ENCODE peak calls at places on chromosomes 13 and 19, in seven cellular contexts. T is K562, L is HCT116, R is GM12878, D is SK-N-SH, X is H1, Q is HepG2. N is an unnamed sample.

GRCh38 chr19:16888629-16889371 is at the start of gene F2RL3:
- DNase-seq in T (peak; percentile 73), Q (no peak), D (peak; percentile 71), R (no peak), L (no peak), X (no peak), N (no peak)

GRCh38 chr19:3665681-3666544 is 34.4 kb downstream of the PIP5K1C start:
- DNase-seq in R (no peak), Q (peak; percentile 13), X (no peak), D (peak; percentile 96), L (no peak), T (peak; percentile 87), N (peak; percentile 80)

GRCh38 chr19:29690842-29691241 is 24.2 kb downstream of the C19orf12 start:
- DNase-seq in T (peak; percentile 82), R (no peak), Q (peak; percentile 67), X (no peak), D (no peak), L (peak; percentile 23), N (peak; percentile 77)

GRCh38 chr13:101289764-101290163 is 126.5 kb downstream of the NALCN start:
- DNase-seq in L (no peak), Q (no peak), D (peak; percentile 79), T (no peak), R (no peak), X (peak; percentile 2), N (no peak)

GRCh38 chr19:58248886-58249285 is 20.2 kb downstream of the ZNF544 start:
- DNase-seq in R (no peak), D (no peak), T (no peak), Q (no peak), L (no peak), X (no peak), N (no peak)

GRCh38 chr13:112442483-112443090 is 66.4 kb downstream of the SPACA7 start:
- DNase-seq in X (no peak), R (no peak), D (peak; percentile 28), T (no peak), L (no peak), Q (no peak), N (no peak)

GRCh38 chr19:16496613-16496983 is 404 bp downstream of the C19orf44 start:
- DNase-seq in R (no peak), D (no peak), L (no peak), T (no peak), Q (no peak), X (no peak), N (no peak)

GRCh38 chr19:14006766-14007562 is 844 bp upstream of the RFX1 start:
- DNase-seq in Q (no peak), X (no peak), R (no peak), T (peak; percentile 80), L (no peak), D (peak; percentile 93), N (no peak)

GRCh38 chr13:58574791-58575190 is 943.2 kb downstream of the PCDH17 start:
- DNase-seq in R (no peak), L (no peak), X (no peak), Q (no peak), T (no peak), D (no peak), N (no peak)

GRCh38 chr19:17125052-17125727 is 49.6 kb downstream of the MYO9B start:
- DNase-seq in Q (no peak), D (no peak), L (no peak), T (no peak), R (peak; percentile 91), X (no peak), N (no peak)

GRCh38 chr13:59865398-59865797 is 298.3 kb downstream of the DIAPH3 start:
- DNase-seq in T (no peak), L (no peak), R (no peak), X (no peak), Q (no peak), D (no peak), N (no peak)

GRCh38 chr13:46392967-46393366 is 5.9 kb upstream of the RUBCNL start:
- DNase-seq in T (no peak), X (no peak), R (no peak), Q (no peak), L (no peak), D (no peak), N (no peak)

GRCh38 chr13:29810145-29810742 is 40.2 kb downstream of the UBL3 start:
- DNase-seq in Q (peak; percentile 5), T (no peak), D (no peak), L (no peak), X (no peak), R (no peak), N (no peak)

GRCh38 chr13:59247166-59247565 is 916.6 kb downstream of the DIAPH3 start:
- DNase-seq in D (no peak), T (no peak), Q (no peak), X (no peak), L (no peak), R (no peak), N (no peak)

GRCh38 chr13:30319130-30319529 is 11.8 kb upstream of the KATNAL1 start:
- DNase-seq in D (no peak), T (no peak), X (no peak), R (no peak), L (no peak), Q (no peak), N (peak; percentile 4)

GRCh38 chr19:3359850-3360493 is 6.4 kb upstream of the NFIC start:
- DNase-seq in T (peak; percentile 81), R (no peak), Q (no peak), X (no peak), D (peak; percentile 87), L (no peak), N (no peak)

GRCh38 chr13:44117351-44117750 is 237.6 kb downstream of the LACC1 start:
- DNase-seq in T (no peak), Q (no peak), R (no peak), X (no peak), L (no peak), D (no peak), N (no peak)

GRCh38 chr13:111518161-111518791 is 197.8 kb downstream of the TEX29 start:
- DNase-seq in X (no peak), T (peak; percentile 10), D (no peak), Q (no peak), L (no peak), R (no peak), N (no peak)

DNA sequence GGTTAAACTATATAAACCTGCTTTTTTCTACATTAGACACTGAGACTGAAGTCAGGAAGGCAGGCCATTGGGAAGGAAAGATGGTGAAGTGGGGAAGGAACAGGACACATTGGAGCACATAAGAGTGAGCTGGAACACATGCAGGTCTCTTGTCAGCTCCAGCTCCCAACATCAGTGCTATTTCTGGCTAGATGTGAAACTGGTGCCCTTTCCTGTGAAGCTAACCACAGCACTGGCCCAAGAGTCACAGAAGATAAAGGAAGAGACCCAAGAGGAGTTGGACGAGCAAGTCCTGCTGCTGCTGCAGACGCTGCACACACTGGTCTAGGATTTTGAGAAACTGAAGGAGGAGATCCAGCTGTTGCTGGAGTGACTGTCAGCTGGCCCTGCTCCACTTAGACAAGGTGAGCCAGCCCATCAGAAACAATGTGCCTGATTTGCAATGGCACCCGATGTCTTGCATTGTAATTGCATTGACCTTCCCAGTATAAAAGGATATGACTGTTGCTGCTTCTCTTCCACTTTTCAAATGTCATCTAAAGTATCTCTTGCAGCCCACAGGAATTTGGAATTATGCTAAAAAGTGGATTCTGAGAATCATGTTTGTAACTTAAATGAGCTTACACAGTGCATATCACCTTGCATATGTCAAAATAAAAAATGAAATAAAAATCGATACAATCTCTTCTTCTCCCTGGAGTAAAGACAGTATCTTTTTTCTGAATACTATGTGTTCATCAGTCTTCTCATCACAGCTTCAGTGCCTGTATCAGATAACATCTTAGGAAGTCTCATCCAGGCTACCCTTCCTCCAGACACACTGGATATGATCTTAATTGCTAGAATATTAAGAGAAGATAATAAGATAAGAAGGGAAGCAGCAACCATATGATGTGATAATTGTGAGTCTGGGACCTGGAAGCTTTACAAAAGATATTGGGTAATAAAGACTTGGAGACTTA is 230.7 kb upstream of the SPRY2 start:
- DNase-seq in D (peak; percentile 30), L (no peak), Q (no peak), R (no peak), T (no peak), X (no peak), N (no peak)
- TF ChIP-seq JUND in D (peak; percentile 41), L (no peak), Q (no peak), R (no peak), T (no peak), X (no peak), N (no peak)

DNA sequence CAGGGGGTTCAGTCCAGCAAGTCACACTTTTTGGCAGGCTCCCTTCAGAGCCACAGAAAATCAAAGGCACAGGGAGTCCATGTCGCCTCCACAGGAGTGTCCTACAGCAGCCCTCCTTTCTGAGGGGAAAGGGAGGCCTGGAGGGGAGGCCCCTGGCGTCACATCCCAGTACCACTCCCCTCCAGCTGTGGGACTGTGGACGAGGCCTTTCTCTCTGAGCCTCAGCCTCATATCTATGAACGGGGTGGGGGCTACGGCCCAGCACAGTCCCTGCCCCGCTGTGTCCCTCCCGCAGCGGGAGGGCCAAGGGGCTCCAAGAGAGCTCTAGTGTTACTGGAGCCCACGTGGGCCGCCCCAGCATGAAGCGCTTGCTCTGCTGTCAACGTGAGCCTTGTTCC is 23.8 kb downstream of the PEPD start:
- DNase-seq in D (peak; percentile 9), L (no peak), Q (no peak), X (no peak), T (no peak), R (no peak), N (no peak)
- TF ChIP-seq JUND in D (no peak), L (no peak), Q (no peak), X (no peak), T (no peak), R (no peak), N (no peak)

GRCh38 chr19:10431254-10431942 is 11.1 kb downstream of the PDE4A start:
- DNase-seq in D (peak; percentile 46), X (no peak), T (peak; percentile 56), R (peak; percentile 61), L (no peak), Q (no peak), N (no peak)
- TF ChIP-seq JUND in D (no peak), X (no peak), T (no peak), R (no peak), L (no peak), Q (no peak), N (no peak)

GRCh38 chr19:43474986-43475705 is 9.7 kb upstream of the LYPD3 start:
- DNase-seq in Q (no peak), D (peak; percentile 99), L (peak; percentile 88), X (peak; percentile 84), T (peak; percentile 99), R (no peak), N (no peak)

GRCh38 chr19:43479226-43479625 is 13.8 kb upstream of the LYPD3 start:
- DNase-seq in R (no peak), D (no peak), Q (no peak), L (no peak), X (no peak), T (no peak), N (no peak)

GRCh38 chr19:43478323-43478722 is 12.9 kb upstream of the LYPD3 start:
- DNase-seq in D (no peak), T (no peak), X (no peak), L (no peak), R (no peak), Q (no peak), N (no peak)

GRCh38 chr19:43474487-43474886 is 9.1 kb upstream of the LYPD3 start:
- DNase-seq in Q (no peak), R (no peak), X (no peak), T (no peak), L (no peak), D (no peak), N (no peak)

DNA sequence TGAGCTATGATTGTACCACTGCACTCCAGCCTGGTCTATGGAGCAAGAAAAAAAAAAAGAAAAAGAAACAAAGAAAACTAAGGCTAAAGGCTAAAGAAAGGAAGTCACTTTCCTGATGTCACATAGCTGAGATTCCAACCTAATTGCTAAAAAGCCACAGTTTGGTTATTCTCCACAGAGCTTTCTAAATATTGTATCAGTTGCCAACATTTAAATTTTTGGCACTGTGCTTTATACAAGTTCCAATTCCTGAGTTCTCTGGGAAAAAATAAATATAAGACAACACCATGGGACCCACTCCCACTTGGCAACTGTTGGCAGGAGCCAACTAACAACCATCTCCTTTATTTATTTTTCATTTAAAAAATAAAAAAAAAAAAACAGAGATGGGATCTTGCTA is 11.2 kb upstream of the LYPD3 start:
- DNase-seq in T (no peak), D (no peak), L (no peak), X (no peak), Q (no peak), R (no peak), N (no peak)
- TF ChIP-seq JUND in T (no peak), D (no peak), L (no peak), X (no peak), Q (no peak), R (no peak), N (no peak)